ENCODE peak calls at places on chromosomes 3 and 15, in six cellular contexts. R is lower leg skin; X is HS-5; T is left cardiac atrium; M is stimulated activated CD4-positive, alpha-beta T cell treated with anti-CD3 and anti-CD28 coated beads, TNF-alpha, amount 100 ng/mL, for 24 hours; J is activated CD4-positive, CD25-positive, alpha-beta regulatory T cell. B is an unnamed sample.
A peak's percentile ranks its signal among the peaks of the same experiment; 100 is the strongest.

GRCh38 chr15:22846073-22846472 is 7.6 kb downstream of the NIPA2 start:
- DNase-seq in M (no peak), R (no peak), T (no peak), X (no peak), J (no peak), B (no peak)

GRCh38 chr3:121718205-121718846 is 31.2 kb downstream of the GOLGB1 start:
- DNase-seq in R (no peak), T (no peak), X (no peak), M (no peak), J (no peak), B (no peak)

GRCh38 chr3:2861920-2862319 is 248.3 kb downstream of the IL5RA start:
- DNase-seq in M (no peak), T (no peak), J (no peak), R (no peak), X (no peak), B (no peak)

GRCh38 chr15:39180494-39180930 is 400.4 kb upstream of the THBS1 start:
- DNase-seq in T (no peak), X (peak; percentile 68), J (no peak), R (no peak), M (no peak), B (no peak)

GRCh38 chr15:48520376-48521155 is 124.9 kb downstream of the FBN1 start:
- DNase-seq in R (no peak), J (no peak), T (no peak), X (no peak), M (no peak), B (no peak)

GRCh38 chr3:131028844-131029243 is 2.2 kb downstream of the NEK11 start:
- DNase-seq in J (no peak), R (no peak), M (no peak), X (no peak), T (no peak), B (no peak)

GRCh38 chr3:127712881-127713771 is 40.4 kb downstream of the ABTB1 start:
- DNase-seq in X (no peak), M (no peak), R (no peak), T (no peak), J (no peak), B (no peak)

GRCh38 chr3:138608322-138609214 is at the start of gene FAIM:
- DNase-seq in T (peak; percentile 70), R (peak; percentile 32), M (peak; percentile 39), X (no peak), J (peak; percentile 54), B (peak; percentile 82)

GRCh38 chr3:36729204-36730056 is 34.9 kb downstream of the DCLK3 start:
- DNase-seq in X (peak; percentile 19), R (no peak), M (no peak), J (no peak), T (no peak), B (no peak)

GRCh38 chr3:40494698-40495097 is 11.1 kb upstream of the ZNF620 start:
- DNase-seq in X (no peak), J (no peak), R (no peak), T (no peak), M (no peak), B (no peak)

GRCh38 chr15:58677426-58677825 is 72.1 kb downstream of the ADAM10 start:
- DNase-seq in J (no peak), M (no peak), T (no peak), R (no peak), X (no peak), B (no peak)

GRCh38 chr3:42300013-42300412 is 34.0 kb upstream of the CCK start:
- DNase-seq in X (no peak), M (no peak), R (no peak), T (no peak), J (no peak), B (no peak)

GRCh38 chr3:29649815-29650547 is 369.1 kb downstream of the RBMS3 start:
- DNase-seq in M (no peak), R (no peak), T (peak; percentile 45), X (no peak), J (no peak), B (no peak)

GRCh38 chr15:40956543-40956982 is 3.3 kb downstream of the CHAC1 start:
- DNase-seq in R (no peak), T (no peak), X (no peak), M (no peak), J (no peak), B (no peak)

GRCh38 chr15:44535509-44536297 is 1.2 kb upstream of the EIF3J start:
- DNase-seq in J (no peak), R (peak; percentile 24), M (no peak), X (no peak), T (no peak), B (no peak)

GRCh38 chr15:27210176-27210575 is 239.2 kb downstream of the GABRG3 start:
- DNase-seq in T (no peak), X (peak; percentile 13), M (no peak), R (no peak), J (no peak), B (no peak)

GRCh38 chr3:28924744-28925360 is 356.0 kb upstream of the RBMS3 start:
- DNase-seq in R (no peak), J (no peak), M (no peak), T (no peak), X (peak; percentile 24), B (no peak)

GRCh38 chr3:128491071-128491899 is 1.7 kb downstream of the GATA2 start:
- DNase-seq in X (no peak), R (no peak), J (no peak), M (no peak), T (no peak), B (no peak)

GRCh38 chr3:19147905-19148767 is at the start of gene KCNH8:
- DNase-seq in X (no peak), T (no peak), J (no peak), R (no peak), M (no peak), B (peak; percentile 29)

GRCh38 chr3:100782906-100783305 is 73.6 kb downstream of the TFG start:
- DNase-seq in R (no peak), T (no peak), M (no peak), X (no peak), J (no peak), B (no peak)

GRCh38 chr3:189500798-189501495 is 130.2 kb upstream of the TP63 start:
- DNase-seq in R (no peak), M (no peak), J (no peak), X (no peak), T (no peak), B (no peak)

GRCh38 chr3:50689558-50689957 is 14.8 kb downstream of the DOCK3 start:
- DNase-seq in J (no peak), T (no peak), M (no peak), X (no peak), R (no peak), B (no peak)

GRCh38 chr3:66372681-66373350 is 128.0 kb downstream of the LRIG1 start:
- DNase-seq in R (no peak), T (peak; percentile 52), X (no peak), M (no peak), J (peak; percentile 44), B (peak; percentile 76)

GRCh38 chr15:37125143-37125542 is 24.8 kb upstream of the MEIS2 start:
- DNase-seq in M (no peak), X (no peak), J (no peak), T (no peak), R (no peak), B (no peak)

GRCh38 chr15:81666828-81667227 is 292.8 kb upstream of the TMC3 start:
- DNase-seq in R (no peak), T (no peak), J (no peak), X (no peak), M (no peak), B (no peak)

GRCh38 chr3:94098487-94098886 is 35.6 kb downstream of the NSUN3 start:
- DNase-seq in X (no peak), T (no peak), M (no peak), J (no peak), R (no peak), B (no peak)

GRCh38 chr15:40847225-40847961 is 3.5 kb downstream of the SPINT1 start:
- DNase-seq in T (peak; percentile 56), X (no peak), J (no peak), R (peak; percentile 67), M (no peak), B (peak; percentile 47)

GRCh38 chr3:157077565-157077991 is 82.4 kb downstream of the CCNL1 start:
- DNase-seq in X (no peak), M (no peak), J (no peak), T (no peak), R (no peak), B (peak; percentile 41)

GRCh38 chr3:134357914-134358811 is 16.1 kb downstream of the AMOTL2 start:
- DNase-seq in T (peak; percentile 20), M (no peak), X (peak; percentile 93), R (no peak), J (no peak), B (peak; percentile 46)

GRCh38 chr3:377158-377561 is 180.6 kb downstream of the CHL1 start:
- DNase-seq in R (no peak), T (no peak), M (no peak), J (no peak), X (no peak), B (no peak)

GRCh38 chr15:56099311-56099710 is 105.9 kb upstream of the NEDD4 start:
- DNase-seq in R (no peak), J (no peak), M (no peak), T (no peak), X (no peak), B (no peak)

GRCh38 chr15:83275412-83275811 is 9.1 kb downstream of the BNC1 start:
- DNase-seq in T (no peak), X (no peak), R (no peak), M (no peak), J (no peak), B (no peak)

GRCh38 chr3:180252683-180253082 is 215.9 kb upstream of the PEX5L start:
- DNase-seq in J (no peak), X (no peak), R (no peak), M (no peak), T (no peak), B (no peak)

GRCh38 chr15:64635486-64635815 is 139.9 kb downstream of the RBPMS2 start:
- DNase-seq in M (no peak), J (no peak), R (peak; percentile 56), X (no peak), T (peak; percentile 28), B (no peak)

GRCh38 chr3:42518800-42519567 is 16.5 kb downstream of the VIPR1 start:
- DNase-seq in T (peak; percentile 30), R (no peak), X (no peak), M (no peak), J (no peak), B (peak; percentile 59)

B was measured in left ventricle myocardium superior.